ENCODE peak calls at places on chromosome 12, in five cellular contexts. One of them, this sample, is unnamed.

GRCh38 chr12:116915326-116915725 is 4.6 kb downstream of the FBXW8 start:
- DNase-seq in activated CD8-positive, alpha-beta T cell treated with anti-CD3 and anti-CD28 coated beads, Interleukin-2, amount 10 ng/mL, durations not matched to agents 7 days and 5 days: no peak
- DNase-seq in fibroblast of lung: no peak
- DNase-seq in KG1: no peak
- DNase-seq in G401: no peak
- DNase-seq in this sample: no peak

GRCh38 chr12:3316776-3317480 is 174.1 kb upstream of the PRMT8 start:
- DNase-seq in activated CD8-positive, alpha-beta T cell treated with anti-CD3 and anti-CD28 coated beads, Interleukin-2, amount 10 ng/mL, durations not matched to agents 7 days and 5 days: no peak
- DNase-seq in fibroblast of lung: no peak
- DNase-seq in KG1: no peak
- DNase-seq in G401: no peak
- DNase-seq in this sample: no peak

GRCh38 chr12:29957835-29958234 is 174.1 kb upstream of the TMTC1 start:
- DNase-seq in activated CD8-positive, alpha-beta T cell treated with anti-CD3 and anti-CD28 coated beads, Interleukin-2, amount 10 ng/mL, durations not matched to agents 7 days and 5 days: no peak
- DNase-seq in fibroblast of lung: peak; percentile 15
- DNase-seq in KG1: no peak
- DNase-seq in G401: peak; percentile 7
- DNase-seq in this sample: no peak

GRCh38 chr12:64218597-64218996 is 3.5 kb downstream of the KICS2 start:
- DNase-seq in activated CD8-positive, alpha-beta T cell treated with anti-CD3 and anti-CD28 coated beads, Interleukin-2, amount 10 ng/mL, durations not matched to agents 7 days and 5 days: no peak
- DNase-seq in fibroblast of lung: no peak
- DNase-seq in KG1: no peak
- DNase-seq in G401: no peak
- DNase-seq in this sample: no peak

GRCh38 chr12:44976246-44976645 is 74.7 kb downstream of the DBX2 start:
- DNase-seq in activated CD8-positive, alpha-beta T cell treated with anti-CD3 and anti-CD28 coated beads, Interleukin-2, amount 10 ng/mL, durations not matched to agents 7 days and 5 days: no peak
- DNase-seq in fibroblast of lung: no peak
- DNase-seq in KG1: no peak
- DNase-seq in G401: no peak
- DNase-seq in this sample: no peak

GRCh38 chr12:130968611-130969010 is 14.9 kb downstream of the ADGRD1 start:
- DNase-seq in activated CD8-positive, alpha-beta T cell treated with anti-CD3 and anti-CD28 coated beads, Interleukin-2, amount 10 ng/mL, durations not matched to agents 7 days and 5 days: no peak
- DNase-seq in fibroblast of lung: no peak
- DNase-seq in KG1: no peak
- DNase-seq in G401: no peak
- DNase-seq in this sample: no peak

GRCh38 chr12:124441443-124442190 is 125.8 kb downstream of the NCOR2 start:
- DNase-seq in activated CD8-positive, alpha-beta T cell treated with anti-CD3 and anti-CD28 coated beads, Interleukin-2, amount 10 ng/mL, durations not matched to agents 7 days and 5 days: no peak
- DNase-seq in fibroblast of lung: peak; percentile 87
- DNase-seq in KG1: no peak
- DNase-seq in G401: no peak
- DNase-seq in this sample: no peak

GRCh38 chr12:47038270-47038748 is 41.1 kb upstream of the PCED1B start:
- DNase-seq in activated CD8-positive, alpha-beta T cell treated with anti-CD3 and anti-CD28 coated beads, Interleukin-2, amount 10 ng/mL, durations not matched to agents 7 days and 5 days: no peak
- DNase-seq in fibroblast of lung: peak; percentile 57
- DNase-seq in KG1: no peak
- DNase-seq in G401: peak; percentile 24
- DNase-seq in this sample: peak; percentile 41

GRCh38 chr12:48084841-48085460 is 20.9 kb downstream of the SENP1 start:
- DNase-seq in activated CD8-positive, alpha-beta T cell treated with anti-CD3 and anti-CD28 coated beads, Interleukin-2, amount 10 ng/mL, durations not matched to agents 7 days and 5 days: no peak
- DNase-seq in fibroblast of lung: no peak
- DNase-seq in KG1: no peak
- DNase-seq in G401: no peak
- DNase-seq in this sample: no peak

GRCh38 chr12:40224439-40225291 is at the start of gene LRRK2:
- DNase-seq in activated CD8-positive, alpha-beta T cell treated with anti-CD3 and anti-CD28 coated beads, Interleukin-2, amount 10 ng/mL, durations not matched to agents 7 days and 5 days: peak; percentile 58
- DNase-seq in fibroblast of lung: peak; percentile 65
- DNase-seq in KG1: peak; percentile 38
- DNase-seq in G401: peak; percentile 59
- DNase-seq in this sample: no peak